ENCODE peak calls at places on chromosome 7, in nine cellular contexts. One of them, this sample, is unnamed.

GRCh38 chr7:739455-739963 is 12.4 kb upstream of the PRKAR1B start:
- DNase-seq in astrocyte of the spinal cord: no peak
- DNase-seq in A549: no peak
- DNase-seq in keratinocyte: no peak
- DNase-seq in fibroblast of pulmonary artery: no peak
- DNase-seq in T1000: no peak
- DNase-seq in epithelial cell of prostate: no peak
- DNase-seq in DMS79 treated with DMSO at 0.1 percent for 48 hours: no peak
- DNase-seq in colonic mucosa: no peak
- DNase-seq in this sample: no peak

GRCh38 chr7:87218941-87219544 is 489 bp downstream of the TMEM243 start:
- DNase-seq in colonic mucosa: peak; percentile 71
- DNase-seq in astrocyte of the spinal cord: peak; percentile 32
- DNase-seq in fibroblast of pulmonary artery: peak; percentile 72
- DNase-seq in DMS79 treated with DMSO at 0.1 percent for 48 hours: peak; percentile 88
- DNase-seq in epithelial cell of prostate: no peak
- DNase-seq in T1000: no peak
- DNase-seq in A549: peak; percentile 50
- DNase-seq in keratinocyte: no peak
- DNase-seq in this sample: peak; percentile 21

GRCh38 chr7:17153571-17153970 is 144.9 kb upstream of the AHR start:
- DNase-seq in colonic mucosa: no peak
- DNase-seq in T1000: no peak
- DNase-seq in fibroblast of pulmonary artery: no peak
- DNase-seq in DMS79 treated with DMSO at 0.1 percent for 48 hours: no peak
- DNase-seq in keratinocyte: no peak
- DNase-seq in astrocyte of the spinal cord: no peak
- DNase-seq in A549: no peak
- DNase-seq in epithelial cell of prostate: no peak
- DNase-seq in this sample: no peak

GRCh38 chr7:91826377-91826776 is 54.1 kb downstream of the MTERF1 start:
- DNase-seq in DMS79 treated with DMSO at 0.1 percent for 48 hours: no peak
- DNase-seq in astrocyte of the spinal cord: peak; percentile 29
- DNase-seq in colonic mucosa: no peak
- DNase-seq in fibroblast of pulmonary artery: no peak
- DNase-seq in T1000: no peak
- DNase-seq in keratinocyte: no peak
- DNase-seq in A549: no peak
- DNase-seq in epithelial cell of prostate: no peak
- DNase-seq in this sample: no peak

GRCh38 chr7:151699147-151699546 is 177.8 kb downstream of the PRKAG2 start:
- DNase-seq in T1000: peak; percentile 92
- DNase-seq in epithelial cell of prostate: no peak
- DNase-seq in colonic mucosa: no peak
- DNase-seq in keratinocyte: no peak
- DNase-seq in A549: peak; percentile 72
- DNase-seq in astrocyte of the spinal cord: peak; percentile 98
- DNase-seq in DMS79 treated with DMSO at 0.1 percent for 48 hours: no peak
- DNase-seq in fibroblast of pulmonary artery: peak; percentile 91
- DNase-seq in this sample: no peak

GRCh38 chr7:90879924-90880323 is 283.8 kb downstream of the CDK14 start:
- DNase-seq in epithelial cell of prostate: no peak
- DNase-seq in keratinocyte: no peak
- DNase-seq in DMS79 treated with DMSO at 0.1 percent for 48 hours: no peak
- DNase-seq in A549: no peak
- DNase-seq in colonic mucosa: no peak
- DNase-seq in astrocyte of the spinal cord: no peak
- DNase-seq in fibroblast of pulmonary artery: no peak
- DNase-seq in T1000: no peak
- DNase-seq in this sample: no peak

GRCh38 chr7:40611472-40611871 is 476.7 kb downstream of the SUGCT start:
- DNase-seq in astrocyte of the spinal cord: no peak
- DNase-seq in keratinocyte: no peak
- DNase-seq in DMS79 treated with DMSO at 0.1 percent for 48 hours: no peak
- DNase-seq in epithelial cell of prostate: no peak
- DNase-seq in fibroblast of pulmonary artery: no peak
- DNase-seq in T1000: no peak
- DNase-seq in A549: no peak
- DNase-seq in colonic mucosa: no peak
- DNase-seq in this sample: no peak

GRCh38 chr7:130920122-130920521 is 186.1 kb upstream of the KLF14 start:
- DNase-seq in fibroblast of pulmonary artery: no peak
- DNase-seq in epithelial cell of prostate: no peak
- DNase-seq in astrocyte of the spinal cord: no peak
- DNase-seq in A549: no peak
- DNase-seq in DMS79 treated with DMSO at 0.1 percent for 48 hours: no peak
- DNase-seq in colonic mucosa: no peak
- DNase-seq in keratinocyte: no peak
- DNase-seq in T1000: no peak
- DNase-seq in this sample: no peak

GRCh38 chr7:28083159-28083997 is 97.2 kb downstream of the JAZF1 start:
- DNase-seq in astrocyte of the spinal cord: no peak
- DNase-seq in fibroblast of pulmonary artery: peak; percentile 92
- DNase-seq in colonic mucosa: no peak
- DNase-seq in A549: peak; percentile 31
- DNase-seq in T1000: no peak
- DNase-seq in keratinocyte: no peak
- DNase-seq in DMS79 treated with DMSO at 0.1 percent for 48 hours: no peak
- DNase-seq in epithelial cell of prostate: no peak
- DNase-seq in this sample: no peak

GRCh38 chr7:681551-682307 is 44.8 kb upstream of the DNAAF5 start:
- DNase-seq in T1000: no peak
- DNase-seq in A549: no peak
- DNase-seq in epithelial cell of prostate: no peak
- DNase-seq in astrocyte of the spinal cord: no peak
- DNase-seq in DMS79 treated with DMSO at 0.1 percent for 48 hours: no peak
- DNase-seq in colonic mucosa: no peak
- DNase-seq in fibroblast of pulmonary artery: no peak
- DNase-seq in keratinocyte: no peak
- DNase-seq in this sample: no peak

GRCh38 chr7:68063171-68063570 is 1066.5 kb downstream of the TYW1 start:
- DNase-seq in fibroblast of pulmonary artery: no peak
- DNase-seq in DMS79 treated with DMSO at 0.1 percent for 48 hours: no peak
- DNase-seq in A549: peak; percentile 16
- DNase-seq in keratinocyte: no peak
- DNase-seq in colonic mucosa: no peak
- DNase-seq in astrocyte of the spinal cord: no peak
- DNase-seq in T1000: no peak
- DNase-seq in epithelial cell of prostate: no peak
- DNase-seq in this sample: no peak